ENCODE peak calls at places on chromosomes 1 and 21, in ten cellular contexts. One of them, this sample, is unnamed.

GRCh38 chr1:98854137-98854536 is 150.5 kb downstream of the PLPPR5 start:
- DNase-seq in prostate gland: no peak
- DNase-seq in body of pancreas: no peak
- DNase-seq in uterus: no peak
- DNase-seq in stomach: no peak
- DNase-seq in K562: no peak
- DNase-seq in esophagus squamous epithelium: no peak
- DNase-seq in Peyer's patch: no peak
- DNase-seq in IMR-90: no peak
- DNase-seq in adrenal gland: no peak
- DNase-seq in this sample: no peak

GRCh38 chr1:222817529-222817928 is 2.7 kb downstream of the DISP1 start:
- DNase-seq in prostate gland: no peak
- DNase-seq in body of pancreas: no peak
- DNase-seq in uterus: peak
- DNase-seq in stomach: no peak
- DNase-seq in K562: no peak
- DNase-seq in esophagus squamous epithelium: no peak
- DNase-seq in Peyer's patch: no peak
- DNase-seq in IMR-90: peak
- DNase-seq in adrenal gland: no peak
- DNase-seq in this sample: no peak

GRCh38 chr1:219293440-219293839 is 119.8 kb downstream of the LYPLAL1 start:
- DNase-seq in prostate gland: no peak
- DNase-seq in body of pancreas: no peak
- DNase-seq in uterus: no peak
- DNase-seq in stomach: no peak
- DNase-seq in K562: no peak
- DNase-seq in esophagus squamous epithelium: no peak
- DNase-seq in Peyer's patch: no peak
- DNase-seq in IMR-90: no peak
- DNase-seq in adrenal gland: no peak
- DNase-seq in this sample: no peak

GRCh38 chr1:119159963-119160362 is 19.5 kb upstream of the WARS2 start:
- DNase-seq in prostate gland: no peak
- DNase-seq in body of pancreas: no peak
- DNase-seq in uterus: no peak
- DNase-seq in stomach: no peak
- DNase-seq in K562: no peak
- DNase-seq in esophagus squamous epithelium: no peak
- DNase-seq in Peyer's patch: no peak
- DNase-seq in IMR-90: no peak
- DNase-seq in adrenal gland: no peak
- DNase-seq in this sample: no peak

GRCh38 chr1:226657788-226658537 is 81.1 kb downstream of the ITPKB start:
- DNase-seq in prostate gland: peak
- DNase-seq in body of pancreas: peak
- DNase-seq in uterus: no peak
- DNase-seq in stomach: peak
- DNase-seq in K562: no peak
- DNase-seq in esophagus squamous epithelium: no peak
- DNase-seq in Peyer's patch: no peak
- DNase-seq in IMR-90: no peak
- DNase-seq in adrenal gland: no peak
- DNase-seq in this sample: no peak

GRCh38 chr1:229433364-229434004 is 410 bp downstream of the ACTA1 start:
- DNase-seq in prostate gland: no peak
- DNase-seq in body of pancreas: no peak
- DNase-seq in uterus: no peak
- DNase-seq in stomach: no peak
- DNase-seq in K562: no peak
- DNase-seq in esophagus squamous epithelium: no peak
- DNase-seq in Peyer's patch: no peak
- DNase-seq in IMR-90: no peak
- DNase-seq in adrenal gland: no peak
- DNase-seq in this sample: no peak

GRCh38 chr21:44261675-44262295 is at the start of gene DNMT3L:
- DNase-seq in prostate gland: no peak
- DNase-seq in body of pancreas: no peak
- DNase-seq in uterus: no peak
- DNase-seq in stomach: no peak
- DNase-seq in K562: peak
- DNase-seq in esophagus squamous epithelium: no peak
- DNase-seq in Peyer's patch: no peak
- DNase-seq in IMR-90: no peak
- DNase-seq in adrenal gland: no peak
- DNase-seq in this sample: no peak

GRCh38 chr21:46633561-46633960 is 1.9 kb upstream of the PRMT2 start:
- DNase-seq in prostate gland: no peak
- DNase-seq in body of pancreas: no peak
- DNase-seq in uterus: no peak
- DNase-seq in stomach: no peak
- DNase-seq in K562: no peak
- DNase-seq in esophagus squamous epithelium: no peak
- DNase-seq in Peyer's patch: no peak
- DNase-seq in IMR-90: no peak
- DNase-seq in adrenal gland: no peak
- DNase-seq in this sample: no peak

GRCh38 chr1:110152133-110152785 is 2.0 kb downstream of the SLC6A17 start:
- DNase-seq in prostate gland: no peak
- DNase-seq in body of pancreas: no peak
- DNase-seq in uterus: no peak
- DNase-seq in stomach: no peak
- DNase-seq in K562: no peak
- DNase-seq in esophagus squamous epithelium: no peak
- DNase-seq in Peyer's patch: no peak
- DNase-seq in IMR-90: peak
- DNase-seq in adrenal gland: no peak
- DNase-seq in this sample: no peak

GRCh38 chr1:24349891-24350290 is 30.7 kb downstream of the GRHL3 start:
- DNase-seq in prostate gland: no peak
- DNase-seq in body of pancreas: no peak
- DNase-seq in uterus: no peak
- DNase-seq in stomach: no peak
- DNase-seq in K562: no peak
- DNase-seq in esophagus squamous epithelium: no peak
- DNase-seq in Peyer's patch: no peak
- DNase-seq in IMR-90: peak
- DNase-seq in adrenal gland: no peak
- DNase-seq in this sample: no peak

GRCh38 chr1:24749886-24750285 is 4.6 kb downstream of the CLIC4 start:
- DNase-seq in prostate gland: no peak
- DNase-seq in body of pancreas: no peak
- DNase-seq in uterus: no peak
- DNase-seq in stomach: no peak
- DNase-seq in K562: no peak
- DNase-seq in esophagus squamous epithelium: no peak
- DNase-seq in Peyer's patch: no peak
- DNase-seq in IMR-90: no peak
- DNase-seq in adrenal gland: no peak
- DNase-seq in this sample: no peak

GRCh38 chr1:5565281-5565680 is 426.9 kb downstream of the NPHP4 start:
- DNase-seq in prostate gland: no peak
- DNase-seq in body of pancreas: no peak
- DNase-seq in uterus: no peak
- DNase-seq in stomach: no peak
- DNase-seq in K562: no peak
- DNase-seq in esophagus squamous epithelium: no peak
- DNase-seq in Peyer's patch: no peak
- DNase-seq in IMR-90: no peak
- DNase-seq in adrenal gland: no peak
- DNase-seq in this sample: no peak

GRCh38 chr1:57061369-57061768 is 95.6 kb upstream of the C8B start:
- DNase-seq in prostate gland: no peak
- DNase-seq in body of pancreas: no peak
- DNase-seq in uterus: no peak
- DNase-seq in stomach: peak
- DNase-seq in K562: no peak
- DNase-seq in esophagus squamous epithelium: no peak
- DNase-seq in Peyer's patch: no peak
- DNase-seq in IMR-90: peak
- DNase-seq in adrenal gland: no peak
- DNase-seq in this sample: no peak

GRCh38 chr1:178504286-178504685 is 7.5 kb upstream of the CLEC20A start:
- DNase-seq in prostate gland: no peak
- DNase-seq in body of pancreas: no peak
- DNase-seq in uterus: no peak
- DNase-seq in stomach: no peak
- DNase-seq in K562: no peak
- DNase-seq in esophagus squamous epithelium: no peak
- DNase-seq in Peyer's patch: no peak
- DNase-seq in IMR-90: no peak
- DNase-seq in adrenal gland: no peak
- DNase-seq in this sample: no peak

GRCh38 chr1:44568128-44568900 is 106.0 kb downstream of the TMEM53 start:
- DNase-seq in prostate gland: no peak
- DNase-seq in body of pancreas: no peak
- DNase-seq in uterus: no peak
- DNase-seq in stomach: no peak
- DNase-seq in K562: no peak
- DNase-seq in esophagus squamous epithelium: no peak
- DNase-seq in Peyer's patch: no peak
- DNase-seq in IMR-90: no peak
- DNase-seq in adrenal gland: no peak
- DNase-seq in this sample: no peak

GRCh38 chr21:41848971-41849580 is 30.1 kb downstream of the PRDM15 start:
- DNase-seq in prostate gland: no peak
- DNase-seq in body of pancreas: no peak
- DNase-seq in uterus: no peak
- DNase-seq in stomach: no peak
- DNase-seq in K562: no peak
- DNase-seq in esophagus squamous epithelium: no peak
- DNase-seq in Peyer's patch: no peak
- DNase-seq in IMR-90: no peak
- DNase-seq in adrenal gland: no peak
- DNase-seq in this sample: no peak
- TF ChIP-seq POLR2A in prostate gland: no peak
- TF ChIP-seq POLR2A in body of pancreas: no peak
- TF ChIP-seq POLR2A in uterus: no peak
- TF ChIP-seq POLR2A in stomach: no peak
- TF ChIP-seq POLR2A in K562: no peak
- TF ChIP-seq POLR2A in esophagus squamous epithelium: no peak
- TF ChIP-seq POLR2A in Peyer's patch: no peak
- TF ChIP-seq POLR2A in IMR-90: no peak
- TF ChIP-seq POLR2A in adrenal gland: no peak
- TF ChIP-seq POLR2A in this sample: no peak

GRCh38 chr1:38950553-38950952 is 8.9 kb upstream of the RHBDL2 start:
- DNase-seq in prostate gland: no peak
- DNase-seq in body of pancreas: no peak
- DNase-seq in uterus: no peak
- DNase-seq in stomach: no peak
- DNase-seq in K562: no peak
- DNase-seq in esophagus squamous epithelium: no peak
- DNase-seq in Peyer's patch: no peak
- DNase-seq in IMR-90: no peak
- DNase-seq in adrenal gland: no peak
- DNase-seq in this sample: no peak

GRCh38 chr1:38958967-38959366 is 17.3 kb upstream of the RHBDL2 start:
- DNase-seq in prostate gland: no peak
- DNase-seq in body of pancreas: no peak
- DNase-seq in uterus: no peak
- DNase-seq in stomach: no peak
- DNase-seq in K562: peak
- DNase-seq in esophagus squamous epithelium: no peak
- DNase-seq in Peyer's patch: no peak
- DNase-seq in IMR-90: peak
- DNase-seq in adrenal gland: no peak
- DNase-seq in this sample: no peak

DNA sequence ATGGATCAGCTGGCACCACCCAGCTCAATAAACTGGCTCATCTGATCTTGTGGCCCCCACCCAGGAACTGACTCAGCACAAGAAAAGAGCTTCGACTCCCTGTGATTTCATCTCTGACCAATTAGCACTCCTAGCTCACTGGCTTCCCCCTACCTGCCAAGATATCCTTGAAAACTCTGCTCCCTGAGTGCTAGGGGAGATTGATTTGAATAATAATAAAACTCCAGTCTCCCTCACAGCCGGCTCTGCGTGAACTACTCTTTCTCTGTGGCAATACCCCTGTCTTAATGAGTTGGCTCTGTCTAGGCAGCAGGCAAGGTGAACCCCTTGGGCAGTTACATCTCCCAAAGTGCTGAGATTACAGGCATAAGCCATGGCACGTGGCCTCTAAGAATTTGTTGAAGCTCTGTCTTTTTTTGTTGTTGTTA is 11.8 kb upstream of the RHBDL2 start:
- DNase-seq in prostate gland: no peak
- DNase-seq in body of pancreas: no peak
- DNase-seq in uterus: no peak
- DNase-seq in stomach: no peak
- DNase-seq in K562: peak
- DNase-seq in esophagus squamous epithelium: no peak
- DNase-seq in Peyer's patch: no peak
- DNase-seq in IMR-90: no peak
- DNase-seq in adrenal gland: no peak
- DNase-seq in this sample: no peak
- H3K27ac ChIP-seq in prostate gland: no peak
- H3K27ac ChIP-seq in body of pancreas: no peak
- H3K27ac ChIP-seq in uterus: no peak
- H3K27ac ChIP-seq in stomach: no peak
- H3K27ac ChIP-seq in K562: peak
- H3K27ac ChIP-seq in esophagus squamous epithelium: peak
- H3K27ac ChIP-seq in Peyer's patch: no peak
- H3K27ac ChIP-seq in IMR-90: no peak
- H3K27ac ChIP-seq in adrenal gland: no peak
- H3K27ac ChIP-seq in this sample: no peak

DNA sequence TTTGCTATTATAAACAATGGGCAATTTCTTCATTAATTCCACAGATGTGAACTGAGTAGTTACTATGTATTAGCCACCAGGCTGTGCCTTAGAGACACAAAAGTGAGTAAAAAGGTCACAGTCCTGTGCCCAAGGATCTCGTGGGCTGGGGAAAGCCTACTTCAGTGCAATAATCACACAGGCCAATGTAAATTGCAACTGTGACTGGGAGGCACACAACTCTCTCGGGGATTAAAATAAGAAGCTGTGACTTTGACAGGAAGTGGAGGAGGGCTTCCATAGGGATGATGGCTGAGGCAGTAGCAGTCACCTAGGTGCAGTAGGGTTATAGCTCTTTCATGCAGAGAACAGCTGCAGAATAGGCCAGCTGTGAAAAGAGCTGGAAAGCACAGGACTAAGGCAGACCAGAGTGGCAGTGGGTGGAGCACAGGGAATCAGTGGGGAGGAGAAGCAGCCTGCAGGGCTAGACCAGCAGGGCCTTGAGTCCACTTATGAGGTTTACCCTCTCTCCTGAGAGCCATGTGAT is 121.9 kb downstream of the MAB21L3 start:
- DNase-seq in prostate gland: no peak
- DNase-seq in body of pancreas: peak
- DNase-seq in uterus: no peak
- DNase-seq in stomach: no peak
- DNase-seq in K562: no peak
- DNase-seq in esophagus squamous epithelium: no peak
- DNase-seq in Peyer's patch: no peak
- DNase-seq in IMR-90: no peak
- DNase-seq in adrenal gland: no peak
- DNase-seq in this sample: no peak
- TF ChIP-seq CTCF in prostate gland: no peak
- TF ChIP-seq CTCF in body of pancreas: peak
- TF ChIP-seq CTCF in uterus: no peak
- TF ChIP-seq CTCF in stomach: no peak
- TF ChIP-seq CTCF in K562: no peak
- TF ChIP-seq CTCF in esophagus squamous epithelium: no peak
- TF ChIP-seq CTCF in Peyer's patch: peak
- TF ChIP-seq CTCF in IMR-90: no peak
- TF ChIP-seq CTCF in adrenal gland: peak
- TF ChIP-seq CTCF in this sample: no peak

GRCh38 chr1:11273595-11274234 is 717 bp downstream of the UBIAD1 start:
- DNase-seq in prostate gland: no peak
- DNase-seq in body of pancreas: no peak
- DNase-seq in uterus: no peak
- DNase-seq in stomach: no peak
- DNase-seq in K562: peak
- DNase-seq in esophagus squamous epithelium: no peak
- DNase-seq in Peyer's patch: no peak
- DNase-seq in IMR-90: no peak
- DNase-seq in adrenal gland: no peak
- DNase-seq in this sample: no peak
- TF ChIP-seq POLR2A in prostate gland: no peak
- TF ChIP-seq POLR2A in body of pancreas: no peak
- TF ChIP-seq POLR2A in uterus: no peak
- TF ChIP-seq POLR2A in stomach: no peak
- TF ChIP-seq POLR2A in K562: no peak
- TF ChIP-seq POLR2A in esophagus squamous epithelium: no peak
- TF ChIP-seq POLR2A in Peyer's patch: no peak
- TF ChIP-seq POLR2A in IMR-90: no peak
- TF ChIP-seq POLR2A in adrenal gland: no peak
- TF ChIP-seq POLR2A in this sample: no peak